ENCODE peak calls at places on chromosome 13, in four cellular contexts. S, Y, Z and E are unnamed samples.

GRCh38 chr13:42392706-42393572 is 121.0 kb downstream of the AKAP11 start:
- DNase-seq in Y (no peak), Z (no peak), S (no peak), E (no peak)

GRCh38 chr13:29496241-29496712 is 99.2 kb downstream of the SLC7A1 start:
- DNase-seq in S (no peak), Z (no peak), Y (peak; percentile 26), E (no peak)

GRCh38 chr13:98299243-98299953 is 122.3 kb upstream of the RNF113B start:
- DNase-seq in Z (no peak), Y (peak; percentile 14), S (no peak), E (no peak)

GRCh38 chr13:38814331-38814730 is 127.5 kb downstream of the FREM2 start:
- DNase-seq in S (no peak), Z (no peak), Y (no peak), E (no peak)

GRCh38 chr13:114115191-114115671 is 17.2 kb downstream of the RASA3 start:
- DNase-seq in Z (no peak), Y (peak; percentile 80), S (no peak), E (no peak)

GRCh38 chr13:107866666-107867623 is 348.4 kb downstream of the LIG4 start:
- DNase-seq in Z (no peak), S (peak; percentile 80), Y (peak; percentile 46), E (peak; percentile 71)

GRCh38 chr13:42396501-42396900 is 124.5 kb downstream of the AKAP11 start:
- DNase-seq in Z (no peak), S (no peak), Y (no peak), E (no peak)

GRCh38 chr13:44244288-44244687 is 129.3 kb upstream of the SERP2 start:
- DNase-seq in S (no peak), Y (peak; percentile 55), Z (no peak), E (no peak)

GRCh38 chr13:110885966-110886365 is 28.9 kb downstream of the ANKRD10 start:
- DNase-seq in Z (no peak), Y (no peak), S (no peak), E (no peak)

GRCh38 chr13:21326155-21327030 is 132.7 kb downstream of the ZDHHC20 start:
- DNase-seq in S (peak; percentile 70), Z (no peak), Y (peak; percentile 48), E (no peak)

GRCh38 chr13:60755380-60756163 is 358.6 kb downstream of the TDRD3 start:
- DNase-seq in Y (no peak), S (no peak), Z (no peak), E (no peak)

GRCh38 chr13:109712187-109712601 is 74.2 kb downstream of the IRS2 start:
- DNase-seq in Z (no peak), S (no peak), Y (no peak), E (no peak)

GRCh38 chr13:77518266-77518665 is 17.2 kb upstream of the SCEL start:
- DNase-seq in Y (no peak), Z (no peak), S (no peak), E (no peak)

GRCh38 chr13:91185294-91185863 is 162.1 kb upstream of the MIR17HG start:
- DNase-seq in Z (no peak), S (peak; percentile 39), Y (peak; percentile 32), E (peak; percentile 38)